ENCODE peak calls at places on chromosomes 11 and 22, in six cellular contexts. S, G, H, R, I and O are unnamed samples.
A peak's percentile ranks its signal among the peaks of the same experiment; 100 is the strongest.

GRCh38 chr22:41745968-41746367 is 46.7 kb downstream of the MEI1 start:
- DNase-seq in S (no peak), G (no peak), H (no peak), R (no peak), I (no peak), O (no peak)

GRCh38 chr11:130037058-130037457 is 32.6 kb upstream of the APLP2 start:
- DNase-seq in S (no peak), G (no peak), H (no peak), R (peak; percentile 69), I (peak; percentile 65), O (no peak)

GRCh38 chr11:6828103-6828502 is 17.4 kb upstream of the OR10A5 start:
- DNase-seq in S (no peak), G (no peak), H (no peak), R (no peak), I (no peak), O (no peak)

GRCh38 chr11:128874406-128874805 is 7.3 kb upstream of the KCNJ1 start:
- DNase-seq in S (no peak), G (no peak), H (no peak), R (peak; percentile 22), I (no peak), O (no peak)

GRCh38 chr11:10674440-10674855 is 19.1 kb downstream of the IRAG1 start:
- DNase-seq in S (no peak), G (no peak), H (peak; percentile 29), R (no peak), I (no peak), O (no peak)

GRCh38 chr22:44111562-44112155 is 69.1 kb upstream of the PARVG start:
- DNase-seq in S (no peak), G (no peak), H (no peak), R (no peak), I (no peak), O (no peak)

GRCh38 chr22:47914481-47915097 is 1152.1 kb downstream of the TBC1D22A start:
- DNase-seq in S (no peak), G (peak; percentile 6), H (no peak), R (no peak), I (no peak), O (no peak)

GRCh38 chr22:29753808-29754657 is 12.8 kb downstream of the ZMAT5 start:
- DNase-seq in S (no peak), G (no peak), H (no peak), R (no peak), I (no peak), O (no peak)

GRCh38 chr11:46457659-46458058 is 66.1 kb upstream of the CHRM4 start:
- DNase-seq in S (no peak), G (no peak), H (no peak), R (peak; percentile 29), I (no peak), O (no peak)

DNA sequence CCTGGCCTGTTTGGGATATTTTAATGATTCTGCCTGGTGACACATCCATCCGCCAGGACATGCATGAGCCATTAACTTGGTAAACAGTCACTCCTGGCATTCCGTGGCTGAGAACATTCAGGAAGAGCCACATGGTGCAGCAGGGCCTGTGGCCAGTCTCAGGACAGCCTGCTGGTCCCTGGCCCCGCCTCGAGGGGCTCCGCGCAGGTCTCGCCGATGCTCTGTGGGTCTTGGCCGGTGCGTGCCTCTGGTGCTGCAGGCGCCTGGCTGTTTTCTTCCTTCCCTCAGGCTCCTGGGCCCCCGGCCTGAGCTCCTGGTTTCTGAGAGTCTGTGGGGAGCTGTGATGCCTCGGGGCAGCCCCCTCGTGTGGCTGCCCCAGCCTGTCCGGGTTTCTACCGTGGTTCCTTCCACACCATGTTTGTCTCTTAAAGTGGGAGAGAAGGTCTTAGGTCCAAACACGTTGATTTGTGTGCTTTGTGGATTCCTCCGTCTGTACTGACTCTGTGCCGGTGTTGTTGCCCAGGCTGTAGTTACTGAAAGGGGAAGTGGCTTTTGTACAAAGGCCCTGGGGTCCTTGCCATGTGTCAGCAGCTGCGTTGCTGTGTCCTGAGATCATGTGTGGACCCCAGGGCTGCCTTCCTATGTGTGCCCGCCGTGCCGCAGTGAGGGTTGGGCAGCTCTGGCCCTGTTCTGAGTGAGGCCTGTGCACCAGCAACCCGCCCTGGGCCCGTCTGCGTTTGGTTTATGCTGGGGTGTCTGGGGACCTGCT is 6.5 kb downstream of the TRABD start:
- DNase-seq in S (no peak), G (no peak), H (peak; percentile 86), R (peak; percentile 19), I (no peak), O (no peak)
- TF ChIP-seq POLR2A in S (no peak), G (no peak), H (peak; percentile 40), R (no peak), I (no peak), O (peak; percentile 44)

GRCh38 chr11:68889948-68890446 is 13.6 kb downstream of the MRPL21 start:
- DNase-seq in S (peak; percentile 79), G (peak; percentile 61), H (peak; percentile 22), R (peak; percentile 70), I (no peak), O (no peak)

GRCh38 chr11:68892576-68892975 is 11.1 kb downstream of the MRPL21 start:
- DNase-seq in S (no peak), G (no peak), H (no peak), R (no peak), I (no peak), O (no peak)

GRCh38 chr11:68893282-68893681 is 10.3 kb downstream of the MRPL21 start:
- DNase-seq in S (no peak), G (no peak), H (no peak), R (no peak), I (no peak), O (no peak)

GRCh38 chr11:68890490-68891231 is 13.0 kb downstream of the MRPL21 start:
- DNase-seq in S (peak; percentile 75), G (no peak), H (peak; percentile 78), R (peak; percentile 64), I (peak; percentile 96), O (no peak)

DNA sequence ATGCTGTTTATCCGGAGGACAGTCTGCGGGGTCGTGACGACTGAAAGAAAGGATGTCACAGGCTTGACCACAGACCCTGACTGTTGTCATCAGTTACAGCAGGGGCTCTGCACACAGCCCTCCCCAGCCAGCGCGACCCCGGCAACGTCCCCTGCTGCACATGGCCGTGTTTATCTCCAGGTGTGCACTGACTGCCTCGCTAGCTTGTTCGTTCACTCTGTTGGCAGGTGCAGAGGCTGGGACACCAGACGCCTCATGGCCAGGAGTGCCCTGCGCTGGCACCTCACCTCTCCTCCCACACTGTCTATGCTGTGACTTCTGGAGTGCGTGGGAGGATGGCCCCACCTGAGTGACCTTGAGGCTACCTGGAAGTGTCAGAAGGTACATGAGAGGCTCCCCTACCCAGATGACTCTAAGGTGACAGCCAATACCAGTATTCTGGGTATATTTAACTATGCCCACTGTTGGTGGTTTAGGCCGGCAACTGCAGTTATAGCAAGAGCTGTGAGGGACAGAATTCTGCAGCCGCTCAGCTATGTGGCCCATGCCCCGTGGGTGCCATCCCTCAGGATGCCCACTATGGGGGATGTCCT is 12.2 kb downstream of the MRPL21 start:
- DNase-seq in S (no peak), G (no peak), H (no peak), R (no peak), I (no peak), O (no peak)
- TF ChIP-seq POLR2A in S (no peak), G (no peak), H (no peak), R (no peak), I (no peak), O (no peak)

GRCh38 chr22:46090051-46090591 is 60.2 kb upstream of the PPARA start:
- DNase-seq in S (peak; percentile 69), G (no peak), H (peak; percentile 94), R (no peak), I (no peak), O (no peak)
- TF ChIP-seq POLR2A in S (no peak), G (no peak), H (no peak), R (no peak), I (no peak), O (no peak)

GRCh38 chr11:108663154-108663877 is 1.6 kb upstream of the DDX10 start:
- DNase-seq in S (no peak), G (no peak), H (no peak), R (no peak), I (no peak), O (no peak)

GRCh38 chr11:108662700-108663099 is 2.2 kb upstream of the DDX10 start:
- DNase-seq in S (no peak), G (no peak), H (no peak), R (no peak), I (no peak), O (no peak)

GRCh38 chr11:108664241-108664640 is 628 bp upstream of the DDX10 start:
- DNase-seq in S (peak; percentile 22), G (no peak), H (no peak), R (no peak), I (no peak), O (no peak)

GRCh38 chr11:108666373-108666772 is 1.5 kb downstream of the DDX10 start:
- DNase-seq in S (no peak), G (no peak), H (no peak), R (no peak), I (no peak), O (no peak)

GRCh38 chr11:108664730-108665525 is at the start of gene DDX10:
- DNase-seq in S (peak; percentile 99), G (peak; percentile 97), H (peak; percentile 99), R (peak; percentile 98), I (peak; percentile 99), O (peak; percentile 71)
- TF ChIP-seq POLR2A in S (no peak), G (peak; percentile 85), H (peak; percentile 32), R (no peak), I (no peak), O (peak; percentile 73)

GRCh38 chr11:75539459-75540022 is 13.8 kb upstream of the GDPD5 start:
- DNase-seq in S (no peak), G (no peak), H (no peak), R (no peak), I (no peak), O (no peak)

GRCh38 chr11:75537740-75538139 is 12.0 kb upstream of the GDPD5 start:
- DNase-seq in S (no peak), G (no peak), H (no peak), R (no peak), I (no peak), O (no peak)

GRCh38 chr11:75538150-75538942 is 12.6 kb upstream of the GDPD5 start:
- DNase-seq in S (no peak), G (no peak), H (no peak), R (no peak), I (no peak), O (no peak)

GRCh38 chr11:75535039-75535563 is 9.4 kb upstream of the GDPD5 start:
- DNase-seq in S (no peak), G (peak; percentile 52), H (no peak), R (no peak), I (no peak), O (no peak)

GRCh38 chr11:75536786-75537629 is 11.3 kb upstream of the GDPD5 start:
- DNase-seq in S (no peak), G (peak; percentile 49), H (no peak), R (peak; percentile 41), I (no peak), O (peak; percentile 69)
- TF ChIP-seq POLR2A in S (no peak), G (peak; percentile 35), H (no peak), R (no peak), I (no peak), O (peak; percentile 37)

GRCh38 chr11:33775064-33775807 is 916 bp upstream of the FBXO3 start:
- DNase-seq in S (no peak), G (no peak), H (no peak), R (no peak), I (no peak), O (no peak)

GRCh38 chr11:33775832-33776231 is 1.5 kb upstream of the FBXO3 start:
- DNase-seq in S (no peak), G (no peak), H (no peak), R (peak; percentile 65), I (no peak), O (no peak)

GRCh38 chr11:33773399-33774355 is 643 bp downstream of the FBXO3 start:
- DNase-seq in S (no peak), G (peak; percentile 83), H (no peak), R (peak; percentile 43), I (peak; percentile 40), O (no peak)

GRCh38 chr11:33772300-33772699 is 2.0 kb downstream of the FBXO3 start:
- DNase-seq in S (no peak), G (peak; percentile 19), H (peak; percentile 18), R (peak; percentile 23), I (no peak), O (no peak)

GRCh38 chr11:33774356-33775063 is at the start of gene FBXO3:
- DNase-seq in S (peak; percentile 88), G (peak; percentile 98), H (peak; percentile 92), R (peak; percentile 58), I (peak; percentile 81), O (peak; percentile 86)
- TF ChIP-seq POLR2A in S (no peak), G (peak; percentile 73), H (peak; percentile 32), R (peak; percentile 19), I (peak; percentile 71), O (peak; percentile 55)